ENCODE peak calls at places on chromosomes 7 and 10, in six cellular contexts. T is tibial nerve, W is sigmoid colon, M is RWPE2, O is cardiac muscle cell, Z is BE2C. L is an unnamed sample.

GRCh38 chr7:23373151-23374004 is 74.2 kb downstream of the MALSU1 start:
- DNase-seq in T (no peak), W (no peak), M (no peak), O (peak; percentile 23), Z (no peak), L (no peak)

GRCh38 chr10:125479059-125479458 is 203.9 kb downstream of the TEX36 start:
- DNase-seq in T (no peak), W (no peak), M (no peak), O (no peak), Z (no peak), L (no peak)

GRCh38 chr7:41858196-41858595 is 155.3 kb upstream of the INHBA start:
- DNase-seq in T (no peak), W (no peak), M (no peak), O (no peak), Z (no peak), L (no peak)

GRCh38 chr7:68691261-68692216 is 906.7 kb upstream of the AUTS2 start:
- DNase-seq in T (no peak), W (no peak), M (no peak), O (peak; percentile 43), Z (no peak), L (no peak)

GRCh38 chr10:96765406-96766240 is 45.3 kb upstream of the PIK3AP1 start:
- DNase-seq in T (peak; percentile 30), W (peak; percentile 74), M (no peak), O (peak; percentile 61), Z (peak; percentile 60), L (peak; percentile 66)

GRCh38 chr10:110783509-110784103 is 88.1 kb upstream of the PDCD4 start:
- DNase-seq in T (no peak), W (no peak), M (no peak), O (peak; percentile 52), Z (no peak), L (no peak)

GRCh38 chr10:62036186-62037081 is 134.9 kb downstream of the ARID5B start:
- DNase-seq in T (no peak), W (no peak), M (no peak), O (no peak), Z (peak; percentile 38), L (peak; percentile 24)

GRCh38 chr10:124632064-124632531 is 112.1 kb downstream of the FAM53B start:
- DNase-seq in T (peak; percentile 51), W (no peak), M (no peak), O (peak; percentile 27), Z (no peak), L (peak; percentile 55)

GRCh38 chr7:100369105-100369504 is 4.2 kb upstream of the PILRA start:
- DNase-seq in T (no peak), W (peak; percentile 83), M (no peak), O (no peak), Z (no peak), L (no peak)

GRCh38 chr10:47349941-47350371 is 1.8 kb downstream of the RBP3 start:
- DNase-seq in T (no peak), W (no peak), M (peak; percentile 71), O (no peak), Z (no peak), L (no peak)

GRCh38 chr7:24709051-24709450 is 48.2 kb downstream of the GSDME start:
- DNase-seq in T (no peak), W (no peak), M (no peak), O (no peak), Z (no peak), L (no peak)

GRCh38 chr7:18693401-18693800 is 197.9 kb downstream of the HDAC9 start:
- DNase-seq in T (no peak), W (peak; percentile 66), M (no peak), O (peak; percentile 92), Z (peak; percentile 58), L (no peak)

GRCh38 chr7:132654150-132654549 is 77.9 kb upstream of the PLXNA4 start:
- DNase-seq in T (no peak), W (no peak), M (no peak), O (peak; percentile 27), Z (no peak), L (no peak)

GRCh38 chr10:102112210-102112817 is 7.9 kb downstream of the LDB1 start:
- DNase-seq in T (no peak), W (no peak), M (no peak), O (no peak), Z (no peak), L (no peak)

GRCh38 chr10:69061305-69062161 is 26.4 kb upstream of the SRGN start:
- DNase-seq in T (peak; percentile 39), W (peak; percentile 81), M (peak; percentile 71), O (peak; percentile 99), Z (peak; percentile 11), L (no peak)

GRCh38 chr10:102945449-102945848 is 27.4 kb downstream of the CNNM2 start:
- DNase-seq in T (no peak), W (no peak), M (no peak), O (no peak), Z (no peak), L (no peak)

GRCh38 chr10:132300582-132300981 is 7.2 kb downstream of the STK32C start:
- DNase-seq in T (no peak), W (peak; percentile 26), M (no peak), O (no peak), Z (no peak), L (no peak)

GRCh38 chr7:135673360-135673706 is 11.0 kb downstream of the STMP1 start:
- DNase-seq in T (no peak), W (no peak), M (no peak), O (peak; percentile 61), Z (no peak), L (no peak)

GRCh38 chr7:151642746-151643145 is 123.1 kb upstream of the RHEB start:
- DNase-seq in T (no peak), W (no peak), M (no peak), O (no peak), Z (no peak), L (no peak)

GRCh38 chr7:75565129-75565528 is 73.0 kb downstream of the SPDYE5 start:
- DNase-seq in T (no peak), W (no peak), M (peak; percentile 78), O (peak; percentile 92), Z (no peak), L (no peak)

GRCh38 chr7:105521027-105521730 is 892 bp downstream of the PUS7 start:
- DNase-seq in T (no peak), W (peak; percentile 78), M (peak; percentile 65), O (peak; percentile 62), Z (peak; percentile 83), L (peak; percentile 73)

GRCh38 chr10:80588506-80589020 is 50.9 kb downstream of the SH2D4B start:
- DNase-seq in T (no peak), W (peak; percentile 34), M (no peak), O (no peak), Z (no peak), L (no peak)

GRCh38 chr10:80590585-80591125 is 53.0 kb downstream of the SH2D4B start:
- DNase-seq in T (no peak), W (peak; percentile 13), M (no peak), O (no peak), Z (no peak), L (no peak)

GRCh38 chr10:80585812-80586211 is 48.1 kb downstream of the SH2D4B start:
- DNase-seq in T (no peak), W (peak; percentile 33), M (no peak), O (no peak), Z (no peak), L (no peak)

GRCh38 chr10:80589726-80590373 is 52.1 kb downstream of the SH2D4B start:
- DNase-seq in T (no peak), W (peak; percentile 33), M (no peak), O (no peak), Z (no peak), L (no peak)
- TF ChIP-seq CTCF in T (no peak), W (no peak), M (no peak), O (no peak), Z (no peak), L (no peak)

DNA sequence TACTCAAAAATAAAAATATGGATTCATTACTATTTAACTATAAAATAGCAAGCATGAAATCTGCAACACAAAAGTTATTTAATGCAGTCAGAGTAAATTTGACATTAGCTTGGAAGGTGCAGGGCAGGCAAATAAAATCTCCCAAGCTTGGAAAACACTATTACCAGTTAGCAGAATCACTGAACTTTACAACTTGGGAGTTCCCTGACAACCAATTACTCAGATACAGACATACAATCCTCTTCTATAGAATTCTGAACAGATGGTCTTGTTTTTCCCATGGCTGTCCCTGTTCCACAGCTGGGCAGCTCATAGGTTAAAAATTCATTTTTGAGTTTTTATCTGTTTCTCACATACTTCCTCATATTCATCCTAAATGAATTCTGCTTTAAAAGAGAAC is 1002.6 kb downstream of the SORCS3 start:
- DNase-seq in T (no peak), W (no peak), M (no peak), O (no peak), Z (no peak), L (no peak)
- TF ChIP-seq CTCF in T (no peak), W (no peak), M (no peak), O (no peak), Z (no peak), L (no peak)

GRCh38 chr7:128939861-128940410 is 2.2 kb downstream of the IRF5 start:
- DNase-seq in T (no peak), W (no peak), M (no peak), O (no peak), Z (no peak), L (no peak)
- TF ChIP-seq CTCF in T (no peak), W (no peak), M (no peak), O (no peak), Z (no peak), L (no peak)

GRCh38 chr10:119818889-119819270 is 53.8 kb downstream of the MCMBP start:
- DNase-seq in T (no peak), W (no peak), M (no peak), O (peak; percentile 11), Z (no peak), L (no peak)

GRCh38 chr10:119812684-119813083 is 60.0 kb downstream of the MCMBP start:
- DNase-seq in T (no peak), W (no peak), M (no peak), O (no peak), Z (no peak), L (no peak)

GRCh38 chr10:119815671-119816070 is 57.0 kb downstream of the MCMBP start:
- DNase-seq in T (no peak), W (no peak), M (no peak), O (no peak), Z (no peak), L (no peak)

GRCh38 chr10:119821172-119821571 is 51.5 kb downstream of the MCMBP start:
- DNase-seq in T (no peak), W (no peak), M (no peak), O (no peak), Z (no peak), L (no peak)

DNA sequence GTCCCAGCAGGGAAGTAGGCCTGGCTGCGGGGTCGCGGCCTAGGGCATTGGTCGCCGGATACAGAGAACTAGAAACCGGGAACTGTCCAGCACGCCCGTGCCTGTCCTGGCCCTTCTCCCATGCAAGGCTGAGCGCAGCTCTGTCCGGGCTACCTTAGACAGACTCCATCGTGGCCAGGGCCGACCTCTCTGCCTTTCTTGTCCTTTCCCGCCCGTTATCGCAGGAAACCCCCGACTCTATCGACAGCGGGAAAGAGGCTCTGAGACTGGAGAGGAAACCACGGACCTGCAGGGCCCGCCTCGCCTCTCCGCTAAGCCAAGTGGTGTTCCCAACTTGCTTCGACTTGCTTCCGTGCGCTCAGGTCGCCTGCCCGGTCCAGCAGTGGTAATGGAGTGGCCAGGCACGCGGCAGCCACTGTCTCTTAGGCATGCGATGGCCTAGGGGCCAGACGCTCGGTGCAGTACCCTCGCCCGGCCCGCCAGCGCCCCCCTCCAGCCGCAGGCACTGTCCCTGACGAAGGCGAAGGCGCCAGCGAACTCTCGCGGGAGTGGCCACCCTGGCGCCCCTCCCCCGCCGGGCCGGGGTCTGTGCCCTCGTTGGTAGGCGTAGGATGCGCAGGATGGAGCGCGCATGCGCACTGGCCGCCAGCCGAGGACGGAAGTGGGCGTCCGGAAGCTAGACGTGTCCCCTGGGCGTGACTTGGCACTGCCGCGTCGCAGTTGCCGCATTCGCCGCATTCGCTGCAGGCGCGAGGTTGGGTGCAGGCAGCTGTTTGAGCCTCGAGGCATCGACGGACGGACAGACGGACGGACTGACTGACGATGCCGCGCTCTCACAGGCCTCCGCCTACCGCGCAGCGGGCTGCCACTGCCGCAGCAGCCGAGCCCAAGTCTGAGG is 54.4 kb downstream of the MCMBP start:
- DNase-seq in T (peak; percentile 33), W (peak; percentile 89), M (peak; percentile 76), O (peak; percentile 80), Z (peak; percentile 23), L (peak; percentile 100)
- TF ChIP-seq CTCF in T (no peak), W (no peak), M (peak; percentile 14), O (peak; percentile 22), Z (no peak), L (peak; percentile 89)